ENCODE peak calls at places on chromosomes 16 and 17, in seven cellular contexts. S is A549, I is IMR-90, L is transverse colon, U is suprapubic skin, C is prostate gland, O is tibial nerve. E is an unnamed sample. For H3K9me3, the result is how much of the 10 kb centered on the place peaks cover.

GRCh38 chr17:59366773-59367656 is 35.6 kb downstream of the YPEL2 start:
- DNase-seq in S (no peak), I (peak), L (peak), U (no peak), C (peak), O (no peak), E (peak)

GRCh38 chr16:88358033-88358481 is 24.7 kb upstream of the ZNF469 start:
- DNase-seq in S (no peak), I (no peak), L (no peak), U (no peak), C (no peak), O (no peak), E (no peak)

GRCh38 chr16:66661210-66661560 is 35.4 kb downstream of the CMTM4 start:
- DNase-seq in S (no peak), I (no peak), L (no peak), U (no peak), C (no peak), O (no peak), E (no peak)

GRCh38 chr16:12758031-12758669 is 45.5 kb downstream of the CPPED1 start:
- DNase-seq in S (no peak), I (no peak), L (no peak), U (no peak), C (no peak), O (no peak), E (no peak)

GRCh38 chr16:65657051-65657450 is 535.2 kb upstream of the CDH11 start:
- DNase-seq in S (no peak), I (no peak), L (no peak), U (no peak), C (no peak), O (no peak), E (no peak)

GRCh38 chr16:1525871-1526607 is 7.4 kb upstream of the TMEM204 start:
- DNase-seq in S (no peak), I (no peak), L (no peak), U (no peak), C (no peak), O (no peak), E (no peak)

GRCh38 chr17:29210879-29211278 is 30.7 kb upstream of the MYO18A start:
- DNase-seq in S (no peak), I (peak), L (no peak), U (no peak), C (no peak), O (no peak), E (no peak)

GRCh38 chr16:22190169-22191088 is 15.6 kb upstream of the EEF2K start:
- DNase-seq in S (peak), I (peak), L (peak), U (peak), C (peak), O (peak), E (peak)

GRCh38 chr17:48037924-48038323 is 327 bp upstream of the COPZ2 start:
- DNase-seq in S (no peak), I (no peak), L (no peak), U (no peak), C (no peak), O (no peak), E (no peak)

GRCh38 chr17:68601565-68602266 is 549 bp upstream of the FAM20A start:
- DNase-seq in S (no peak), I (no peak), L (no peak), U (no peak), C (no peak), O (no peak), E (no peak)

GRCh38 chr17:42525221-42525620 is 10.8 kb upstream of the NAGLU start:
- DNase-seq in S (no peak), I (peak), L (no peak), U (no peak), C (no peak), O (no peak), E (peak)

GRCh38 chr16:54152362-54153239 is 134.0 kb downstream of the IRX3 start:
- DNase-seq in S (no peak), I (no peak), L (no peak), U (no peak), C (no peak), O (no peak), E (no peak)

GRCh38 chr17:67474081-67474661 is 97.1 kb downstream of the PITPNC1 start:
- DNase-seq in S (no peak), I (peak), L (no peak), U (no peak), C (peak), O (no peak), E (peak)

GRCh38 chr16:85460252-85460982 is 152.7 kb upstream of the GSE1 start:
- DNase-seq in S (no peak), I (no peak), L (no peak), U (no peak), C (no peak), O (no peak), E (no peak)

GRCh38 chr17:27915715-27916114 is 22.6 kb upstream of the LYRM9 start:
- DNase-seq in S (no peak), I (no peak), L (no peak), U (no peak), C (no peak), O (no peak), E (no peak)

GRCh38 chr17:62644487-62645173 is 17.2 kb downstream of the MRC2 start:
- DNase-seq in S (peak), I (no peak), L (no peak), U (no peak), C (no peak), O (no peak), E (no peak)

GRCh38 chr16:2816751-2817495 is at the start of gene PRSS21:
- DNase-seq in S (no peak), I (no peak), L (peak), U (peak), C (no peak), O (no peak), E (no peak)

GRCh38 chr16:28309811-28310311 is 17.5 kb downstream of the SBK1 start:
- DNase-seq in S (no peak), I (no peak), L (peak), U (no peak), C (no peak), O (no peak), E (no peak)

GRCh38 chr16:27491894-27492587 is 57.7 kb downstream of the GTF3C1 start:
- DNase-seq in S (no peak), I (no peak), L (no peak), U (no peak), C (no peak), O (no peak), E (no peak)

GRCh38 chr16:53372942-53373871 is 61.1 kb upstream of the RBL2 start:
- DNase-seq in S (peak), I (no peak), L (peak), U (no peak), C (peak), O (no peak), E (no peak)

GRCh38 chr17:62098623-62099231 is 33.6 kb upstream of the MED13 start:
- DNase-seq in S (no peak), I (no peak), L (no peak), U (peak), C (no peak), O (no peak), E (no peak)

GRCh38 chr16:28592979-28593553 is 3.8 kb downstream of the SULT1A2 start:
- DNase-seq in S (no peak), I (no peak), L (no peak), U (no peak), C (no peak), O (no peak), E (no peak)

DNA sequence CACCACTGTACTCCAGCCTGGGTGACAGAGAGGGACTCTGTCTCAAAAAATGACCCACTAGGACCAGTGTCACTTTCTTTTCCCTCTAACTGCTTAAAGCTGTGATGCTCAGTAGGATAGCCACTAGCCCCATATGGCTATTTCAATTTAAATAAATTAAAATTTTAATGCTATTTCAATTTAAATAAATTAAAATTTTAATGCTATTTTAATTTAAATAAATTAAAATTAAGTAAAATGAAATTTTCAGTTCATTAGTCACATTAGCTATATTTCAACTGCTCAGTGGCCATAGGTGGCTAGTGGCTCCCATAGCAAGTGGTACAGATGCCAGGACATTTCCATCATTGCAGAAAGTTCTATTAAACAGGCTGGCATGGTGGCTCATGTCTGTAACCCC is 43.0 kb downstream of the NLRC5 start:
- DNase-seq in S (no peak), I (no peak), L (no peak), U (no peak), C (no peak), O (no peak), E (no peak)
- TF ChIP-seq POLR2A in S (no peak), I (no peak), L (no peak), U (no peak), C (no peak), O (no peak), E (no peak)

GRCh38 chr16:68564367-68564985 is 25.4 kb downstream of the ZFP90 start:
- DNase-seq in S (peak), I (peak), L (no peak), U (no peak), C (no peak), O (no peak), E (no peak)

GRCh38 chr16:68563631-68564366 is 24.7 kb downstream of the ZFP90 start:
- DNase-seq in S (peak), I (no peak), L (no peak), U (no peak), C (no peak), O (no peak), E (no peak)
- H3K9me3 ChIP-seq in S (half or more), I (half or more), L (half or more), U (half or more), C (under half), O (half or more), E (half or more)

DNA sequence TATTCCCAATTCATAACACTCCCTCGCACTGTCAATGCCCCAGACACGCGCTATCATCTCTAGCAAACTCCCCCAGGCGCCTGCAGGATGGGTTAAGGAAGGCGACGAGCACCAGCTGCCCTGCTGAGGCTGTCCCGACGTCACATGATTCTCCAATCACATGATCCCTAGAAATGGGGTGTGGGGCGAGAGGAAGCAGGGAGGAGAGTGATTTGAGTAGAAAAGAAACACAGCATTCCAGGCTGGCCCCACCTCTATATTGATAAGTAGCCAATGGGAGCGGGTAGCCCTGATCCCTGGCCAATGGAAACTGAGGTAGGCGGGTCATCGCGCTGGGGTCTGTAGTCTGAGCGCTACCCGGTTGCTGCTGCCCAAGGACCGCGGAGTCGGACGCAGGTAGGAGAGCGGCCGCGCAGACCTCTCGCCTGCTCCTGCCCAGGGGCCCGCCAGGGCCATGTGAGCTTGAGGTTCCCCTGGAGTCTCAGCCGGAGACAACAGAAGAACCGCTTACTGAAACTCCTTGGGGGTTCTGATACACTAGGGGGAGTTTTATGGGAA is at the start of gene GRN:
- DNase-seq in S (peak), I (peak), L (peak), U (peak), C (peak), O (peak), E (peak)
- TF ChIP-seq POLR2A in S (peak), I (peak), L (peak), U (peak), C (peak), O (peak), E (peak)

GRCh38 chr17:22268214-22268911 is 576.0 kb downstream of the KCNJ18 start:
- DNase-seq in S (no peak), I (no peak), L (no peak), U (peak), C (no peak), O (no peak), E (peak)
- H3K9me3 ChIP-seq in S (under half), I (under half), L (under half), U (under half), C (under half), O (under half), E (under half)

DNA sequence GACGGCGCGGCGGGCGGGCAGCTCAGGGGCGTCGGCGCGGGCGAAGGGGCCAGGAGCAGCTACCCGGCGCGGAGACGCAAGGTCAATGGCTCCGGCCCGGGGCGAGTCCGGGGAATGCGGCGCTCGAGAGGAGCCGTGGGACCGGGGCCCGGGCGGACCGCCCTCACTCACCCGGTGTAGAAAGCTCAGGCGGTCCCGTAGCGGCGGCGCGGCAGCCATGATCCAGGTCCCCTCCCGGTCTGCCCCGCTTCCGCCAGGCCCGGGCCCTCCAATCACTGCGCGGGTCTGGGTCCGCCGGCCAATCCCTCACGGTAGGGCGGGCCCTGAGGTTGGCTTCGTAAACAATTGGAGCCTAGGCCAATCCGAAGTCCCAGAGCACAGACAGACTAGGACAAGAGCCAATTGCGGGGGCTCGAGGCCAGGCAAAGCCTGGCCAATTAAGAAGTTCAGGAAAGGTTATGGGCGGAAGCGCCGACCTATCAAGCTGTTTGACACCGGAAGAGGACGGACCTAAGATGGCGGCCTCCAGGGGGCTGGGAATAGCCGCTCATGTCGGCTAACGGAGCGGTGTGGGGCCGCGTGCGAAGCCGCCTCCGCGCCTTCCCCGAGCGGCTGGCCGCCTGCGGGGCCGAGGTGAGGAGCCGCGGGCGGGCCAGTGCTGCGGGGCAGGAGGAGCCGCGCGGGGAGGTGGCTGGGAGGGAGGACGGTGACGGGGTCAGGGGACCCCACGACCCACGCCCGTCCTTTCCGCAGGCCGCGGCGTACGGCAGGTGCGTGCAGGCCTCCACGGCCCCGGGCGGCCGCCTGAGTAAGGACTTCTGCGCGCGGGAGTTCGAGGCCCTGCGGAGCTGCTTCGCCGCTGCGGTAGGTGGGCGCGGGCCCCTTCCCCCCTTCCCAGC is at the start of the genes NDUFAF8 and TEPSIN:
- DNase-seq in S (peak), I (peak), L (peak), U (peak), C (peak), O (peak), E (peak)
- TF ChIP-seq POLR2A in S (peak), I (peak), L (peak), U (peak), C (peak), O (peak), E (peak)

GRCh38 chr17:5184284-5184683 is 7.4 kb downstream of the ZNF594 start:
- DNase-seq in S (no peak), I (no peak), L (no peak), U (no peak), C (no peak), O (no peak), E (no peak)
- H3K9me3 ChIP-seq in S (half or more), I (half or more), L (half or more), U (half or more), C (under half), O (half or more), E (under half)

GRCh38 chr17:50944054-50944901 is 78.1 kb upstream of the TOB1 start:
- DNase-seq in S (peak), I (peak), L (peak), U (peak), C (peak), O (peak), E (peak)
- TF ChIP-seq POLR2A in S (peak), I (no peak), L (peak), U (no peak), C (peak), O (peak), E (no peak)

E was measured in ovary.